ENCODE peak calls at places on chromosomes 3 and 15, in nine cellular contexts. One of them, this sample, is unnamed.

GRCh38 chr15:34699968-34700640 is 54.7 kb downstream of the GJD2 start:
- DNase-seq in A673: no peak
- DNase-seq in heart left ventricle: no peak
- DNase-seq in CD4-positive, alpha-beta memory T cell: no peak
- DNase-seq in GM23248: peak; percentile 33
- DNase-seq in suprapubic skin: no peak
- DNase-seq in Caco-2: no peak
- DNase-seq in ovary: no peak
- DNase-seq in uterus: no peak
- DNase-seq in this sample: no peak

GRCh38 chr3:122305818-122306621 is 19.0 kb upstream of the CSTA start:
- DNase-seq in A673: peak; percentile 19
- DNase-seq in heart left ventricle: no peak
- DNase-seq in CD4-positive, alpha-beta memory T cell: no peak
- DNase-seq in GM23248: no peak
- DNase-seq in suprapubic skin: no peak
- DNase-seq in Caco-2: peak; percentile 48
- DNase-seq in ovary: no peak
- DNase-seq in uterus: no peak
- DNase-seq in this sample: no peak

GRCh38 chr3:197475514-197475913 is 80.3 kb downstream of the BDH1 start:
- DNase-seq in A673: no peak
- DNase-seq in heart left ventricle: no peak
- DNase-seq in CD4-positive, alpha-beta memory T cell: no peak
- DNase-seq in GM23248: no peak
- DNase-seq in suprapubic skin: no peak
- DNase-seq in Caco-2: no peak
- DNase-seq in ovary: no peak
- DNase-seq in uterus: no peak
- DNase-seq in this sample: no peak

GRCh38 chr3:105608623-105609022 is 241.9 kb downstream of the ALCAM start:
- DNase-seq in A673: no peak
- DNase-seq in heart left ventricle: peak; percentile 45
- DNase-seq in CD4-positive, alpha-beta memory T cell: no peak
- DNase-seq in GM23248: peak; percentile 52
- DNase-seq in suprapubic skin: no peak
- DNase-seq in Caco-2: no peak
- DNase-seq in ovary: no peak
- DNase-seq in uterus: peak; percentile 19
- DNase-seq in this sample: peak; percentile 54

GRCh38 chr3:57434041-57434440 is 110.1 kb downstream of the DNAH12 start:
- DNase-seq in A673: peak; percentile 35
- DNase-seq in heart left ventricle: no peak
- DNase-seq in CD4-positive, alpha-beta memory T cell: no peak
- DNase-seq in GM23248: peak; percentile 63
- DNase-seq in suprapubic skin: no peak
- DNase-seq in Caco-2: no peak
- DNase-seq in ovary: no peak
- DNase-seq in uterus: no peak
- DNase-seq in this sample: no peak

GRCh38 chr3:123392368-123392767 is 56.5 kb downstream of the ADCY5 start:
- DNase-seq in A673: no peak
- DNase-seq in heart left ventricle: peak; percentile 23
- DNase-seq in CD4-positive, alpha-beta memory T cell: no peak
- DNase-seq in GM23248: no peak
- DNase-seq in suprapubic skin: no peak
- DNase-seq in Caco-2: no peak
- DNase-seq in ovary: peak; percentile 26
- DNase-seq in uterus: no peak
- DNase-seq in this sample: no peak

GRCh38 chr3:111581403-111582113 is 13.6 kb downstream of the ZBED2 start:
- DNase-seq in A673: no peak
- DNase-seq in heart left ventricle: no peak
- DNase-seq in CD4-positive, alpha-beta memory T cell: no peak
- DNase-seq in GM23248: no peak
- DNase-seq in suprapubic skin: no peak
- DNase-seq in Caco-2: no peak
- DNase-seq in ovary: no peak
- DNase-seq in uterus: no peak
- DNase-seq in this sample: no peak

GRCh38 chr3:143442761-143443477 is 323.3 kb downstream of the CHST2 start:
- DNase-seq in A673: no peak
- DNase-seq in heart left ventricle: no peak
- DNase-seq in CD4-positive, alpha-beta memory T cell: no peak
- DNase-seq in GM23248: peak; percentile 49
- DNase-seq in suprapubic skin: no peak
- DNase-seq in Caco-2: no peak
- DNase-seq in ovary: no peak
- DNase-seq in uterus: no peak
- DNase-seq in this sample: no peak

GRCh38 chr3:58173670-58174472 is 36.9 kb downstream of the DNASE1L3 start:
- DNase-seq in A673: peak; percentile 38
- DNase-seq in heart left ventricle: peak; percentile 73
- DNase-seq in CD4-positive, alpha-beta memory T cell: no peak
- DNase-seq in GM23248: no peak
- DNase-seq in suprapubic skin: no peak
- DNase-seq in Caco-2: no peak
- DNase-seq in ovary: peak; percentile 50
- DNase-seq in uterus: no peak
- DNase-seq in this sample: peak; percentile 84

GRCh38 chr3:55870576-55870975 is 383.5 kb upstream of the WNT5A start:
- DNase-seq in A673: no peak
- DNase-seq in heart left ventricle: no peak
- DNase-seq in CD4-positive, alpha-beta memory T cell: no peak
- DNase-seq in GM23248: no peak
- DNase-seq in suprapubic skin: no peak
- DNase-seq in Caco-2: no peak
- DNase-seq in ovary: no peak
- DNase-seq in uterus: no peak
- DNase-seq in this sample: no peak

GRCh38 chr15:96219681-96220080 is 110.8 kb upstream of the NR2F2 start:
- DNase-seq in A673: peak; percentile 82
- DNase-seq in heart left ventricle: no peak
- DNase-seq in CD4-positive, alpha-beta memory T cell: no peak
- DNase-seq in GM23248: no peak
- DNase-seq in suprapubic skin: no peak
- DNase-seq in Caco-2: no peak
- DNase-seq in ovary: no peak
- DNase-seq in uterus: no peak
- DNase-seq in this sample: no peak

GRCh38 chr3:140420621-140421357 is 257.1 kb upstream of the TRIM42 start:
- DNase-seq in A673: no peak
- DNase-seq in heart left ventricle: peak; percentile 45
- DNase-seq in CD4-positive, alpha-beta memory T cell: no peak
- DNase-seq in GM23248: peak; percentile 43
- DNase-seq in suprapubic skin: no peak
- DNase-seq in Caco-2: no peak
- DNase-seq in ovary: no peak
- DNase-seq in uterus: no peak
- DNase-seq in this sample: no peak

GRCh38 chr3:9809239-9809614 is 835 bp upstream of the TTLL3 start:
- DNase-seq in A673: no peak
- DNase-seq in heart left ventricle: peak; percentile 29
- DNase-seq in CD4-positive, alpha-beta memory T cell: no peak
- DNase-seq in GM23248: peak; percentile 35
- DNase-seq in suprapubic skin: no peak
- DNase-seq in Caco-2: no peak
- DNase-seq in ovary: no peak
- DNase-seq in uterus: no peak
- DNase-seq in this sample: no peak

GRCh38 chr3:128496602-128497304 is 3.8 kb upstream of the GATA2 start:
- DNase-seq in A673: no peak
- DNase-seq in heart left ventricle: no peak
- DNase-seq in CD4-positive, alpha-beta memory T cell: no peak
- DNase-seq in GM23248: peak; percentile 79
- DNase-seq in suprapubic skin: peak; percentile 65
- DNase-seq in Caco-2: no peak
- DNase-seq in ovary: no peak
- DNase-seq in uterus: peak; percentile 65
- DNase-seq in this sample: peak; percentile 79
- H3K27me3 ChIP-seq in A673: peaks cover 8% of the 10 kb centered on the region
- H3K27me3 ChIP-seq in heart left ventricle: peaks cover 36% of the 10 kb centered on the region
- H3K27me3 ChIP-seq in CD4-positive, alpha-beta memory T cell: peaks cover 21% of the 10 kb centered on the region
- H3K27me3 ChIP-seq in GM23248: no peaks in the 10 kb centered on the region
- H3K27me3 ChIP-seq in suprapubic skin: peaks cover 96% of the 10 kb centered on the region
- H3K27me3 ChIP-seq in Caco-2: no peaks in the 10 kb centered on the region
- H3K27me3 ChIP-seq in ovary: no peaks in the 10 kb centered on the region
- H3K27me3 ChIP-seq in uterus: no peaks in the 10 kb centered on the region
- H3K27me3 ChIP-seq in this sample: no peaks in the 10 kb centered on the region

GRCh38 chr3:3707858-3708768 is 91.1 kb upstream of the LRRN1 start:
- DNase-seq in A673: no peak
- DNase-seq in heart left ventricle: no peak
- DNase-seq in CD4-positive, alpha-beta memory T cell: no peak
- DNase-seq in GM23248: no peak
- DNase-seq in suprapubic skin: no peak
- DNase-seq in Caco-2: no peak
- DNase-seq in ovary: no peak
- DNase-seq in uterus: no peak
- DNase-seq in this sample: no peak
- H3K4me3 ChIP-seq in A673: no peak overlapping the region
- H3K4me3 ChIP-seq in heart left ventricle: no peak overlapping the region
- H3K4me3 ChIP-seq in CD4-positive, alpha-beta memory T cell: no peak overlapping the region
- H3K4me3 ChIP-seq in GM23248: no peak overlapping the region
- H3K4me3 ChIP-seq in suprapubic skin: no peak overlapping the region
- H3K4me3 ChIP-seq in Caco-2: no peak overlapping the region
- H3K4me3 ChIP-seq in ovary: no peak overlapping the region
- H3K4me3 ChIP-seq in uterus: no peak overlapping the region
- H3K4me3 ChIP-seq in this sample: no peak overlapping the region

DNA sequence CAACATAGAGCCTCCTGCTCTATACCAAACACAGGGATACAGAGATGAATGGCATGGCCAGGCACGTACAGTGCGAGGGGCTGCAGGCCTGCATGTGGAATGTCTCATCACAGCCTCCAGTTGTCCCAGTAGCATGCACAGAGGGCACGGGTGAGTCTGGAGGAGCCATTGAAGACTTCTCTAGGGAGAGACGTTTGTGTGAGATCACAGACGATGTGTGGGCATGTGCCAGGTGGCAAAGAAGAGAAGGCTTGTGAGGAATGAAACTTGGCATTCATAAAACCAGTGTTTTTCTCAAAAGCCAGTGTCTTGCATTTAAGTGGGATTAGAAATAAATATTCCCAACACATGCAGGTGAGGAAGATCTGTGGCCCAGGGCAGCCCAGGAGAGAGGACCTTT is 119.1 kb upstream of the UBE3A start:
- DNase-seq in A673: no peak
- DNase-seq in heart left ventricle: no peak
- DNase-seq in CD4-positive, alpha-beta memory T cell: no peak
- DNase-seq in GM23248: no peak
- DNase-seq in suprapubic skin: no peak
- DNase-seq in Caco-2: no peak
- DNase-seq in ovary: no peak
- DNase-seq in uterus: no peak
- DNase-seq in this sample: no peak
- H3K4me1 ChIP-seq in A673: no peaks in the 10 kb centered on the region
- H3K4me1 ChIP-seq in heart left ventricle: no peaks in the 10 kb centered on the region
- H3K4me1 ChIP-seq in CD4-positive, alpha-beta memory T cell: no peaks in the 10 kb centered on the region
- H3K4me1 ChIP-seq in GM23248: no peaks in the 10 kb centered on the region
- H3K4me1 ChIP-seq in suprapubic skin: no peaks in the 10 kb centered on the region
- H3K4me1 ChIP-seq in Caco-2: no peaks in the 10 kb centered on the region
- H3K4me1 ChIP-seq in ovary: no peaks in the 10 kb centered on the region
- H3K4me1 ChIP-seq in uterus: no peaks in the 10 kb centered on the region
- H3K4me1 ChIP-seq in this sample: no peaks in the 10 kb centered on the region

GRCh38 chr3:399647-400046 is 203.1 kb downstream of the CHL1 start:
- DNase-seq in A673: no peak
- DNase-seq in heart left ventricle: no peak
- DNase-seq in CD4-positive, alpha-beta memory T cell: no peak
- DNase-seq in GM23248: no peak
- DNase-seq in suprapubic skin: no peak
- DNase-seq in Caco-2: no peak
- DNase-seq in ovary: no peak
- DNase-seq in uterus: no peak
- DNase-seq in this sample: no peak

DNA sequence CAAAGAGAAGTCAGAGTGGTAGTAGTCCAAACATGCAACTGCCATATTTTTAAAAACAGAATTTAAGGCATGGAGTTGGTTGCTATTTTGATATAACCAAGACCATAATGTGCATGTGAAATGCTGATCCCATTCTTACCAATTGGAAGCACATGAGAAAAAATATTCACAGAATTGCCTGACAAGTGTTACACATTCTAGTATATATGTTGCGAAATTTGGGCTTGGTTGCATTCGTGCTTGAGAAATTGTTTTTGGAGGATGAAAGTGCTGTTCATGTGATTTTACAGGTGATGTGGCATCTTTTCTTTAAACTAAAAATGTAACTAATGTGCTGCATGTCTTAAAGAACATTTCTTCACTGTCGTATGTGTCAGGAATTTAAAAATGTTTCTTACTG is 199.7 kb downstream of the CHL1 start:
- DNase-seq in A673: no peak
- DNase-seq in heart left ventricle: no peak
- DNase-seq in CD4-positive, alpha-beta memory T cell: no peak
- DNase-seq in GM23248: peak; percentile 19
- DNase-seq in suprapubic skin: no peak
- DNase-seq in Caco-2: no peak
- DNase-seq in ovary: no peak
- DNase-seq in uterus: no peak
- DNase-seq in this sample: no peak
- H3K27me3 ChIP-seq in A673: no peaks in the 10 kb centered on the region
- H3K27me3 ChIP-seq in heart left ventricle: no peaks in the 10 kb centered on the region
- H3K27me3 ChIP-seq in CD4-positive, alpha-beta memory T cell: no peaks in the 10 kb centered on the region
- H3K27me3 ChIP-seq in GM23248: no peaks in the 10 kb centered on the region
- H3K27me3 ChIP-seq in suprapubic skin: no peaks in the 10 kb centered on the region
- H3K27me3 ChIP-seq in Caco-2: no peaks in the 10 kb centered on the region
- H3K27me3 ChIP-seq in ovary: no peaks in the 10 kb centered on the region
- H3K27me3 ChIP-seq in uterus: no peaks in the 10 kb centered on the region
- H3K27me3 ChIP-seq in this sample: no peaks in the 10 kb centered on the region

DNA sequence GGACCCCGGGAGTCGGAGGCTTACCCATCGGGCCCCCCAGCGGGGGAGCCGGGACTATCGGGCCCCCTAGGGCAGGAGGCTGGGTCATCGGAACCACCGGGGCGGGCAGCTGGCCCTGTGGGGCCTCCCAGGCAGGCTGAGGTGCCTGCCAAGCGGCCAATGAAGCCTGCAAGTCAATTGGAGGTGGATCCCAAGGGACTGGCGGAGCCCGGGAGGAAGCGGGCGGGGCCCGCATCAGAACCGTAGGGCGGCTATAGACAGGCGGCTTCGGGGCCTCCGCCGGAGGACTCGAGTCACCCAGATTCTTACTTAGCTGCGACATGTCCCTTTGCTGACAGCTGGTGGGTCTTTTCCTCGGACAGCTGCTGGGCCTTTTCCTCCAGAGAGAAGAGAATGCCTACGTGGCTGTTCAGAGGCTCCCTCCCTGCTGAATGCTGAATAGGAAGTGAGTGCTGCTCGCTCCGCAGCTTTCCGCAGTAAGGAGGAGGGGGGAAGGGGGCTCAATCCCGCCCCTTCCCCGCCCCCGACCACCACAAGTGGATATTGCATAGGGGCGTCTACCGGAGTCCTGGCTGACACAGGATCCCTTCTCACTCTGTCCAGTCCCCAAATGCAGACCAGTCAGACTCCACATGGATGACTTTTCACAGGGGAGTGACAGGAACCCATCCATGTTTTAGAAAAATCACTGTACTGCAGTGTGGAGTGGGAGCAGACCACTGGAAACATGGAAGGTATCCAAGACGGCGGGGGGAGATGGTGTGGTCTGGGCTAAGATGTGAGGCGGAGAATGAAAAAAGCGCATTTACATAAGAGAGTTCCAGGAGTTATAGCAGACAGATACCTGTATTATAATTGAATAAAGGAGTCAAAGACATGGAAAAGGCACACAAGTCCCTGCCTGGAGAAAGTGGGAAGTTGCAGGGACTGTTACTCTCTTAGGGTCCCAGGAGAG is at the start of gene MAGEL2:
- DNase-seq in A673: no peak
- DNase-seq in heart left ventricle: no peak
- DNase-seq in CD4-positive, alpha-beta memory T cell: no peak
- DNase-seq in GM23248: peak; percentile 30
- DNase-seq in suprapubic skin: no peak
- DNase-seq in Caco-2: no peak
- DNase-seq in ovary: no peak
- DNase-seq in uterus: no peak
- DNase-seq in this sample: no peak
- H3K4me3 ChIP-seq in A673: no peak within 1 kb of the TSS
- H3K4me3 ChIP-seq in heart left ventricle: peak within 1 kb of the TSS; percentile 37
- H3K4me3 ChIP-seq in CD4-positive, alpha-beta memory T cell: no peak within 1 kb of the TSS
- H3K4me3 ChIP-seq in GM23248: peak within 1 kb of the TSS; percentile 49
- H3K4me3 ChIP-seq in suprapubic skin: peak within 1 kb of the TSS; percentile 35
- H3K4me3 ChIP-seq in Caco-2: no peak within 1 kb of the TSS
- H3K4me3 ChIP-seq in ovary: peak within 1 kb of the TSS; percentile 28
- H3K4me3 ChIP-seq in uterus: peak within 1 kb of the TSS; percentile 23
- H3K4me3 ChIP-seq in this sample: peak within 1 kb of the TSS; percentile 8